ENCODE peak calls at places on chromosomes 2 and 18, in four cellular contexts. D is stimulated activated CD4-positive, alpha-beta T cell treated with anti-CD3 and anti-CD28 coated beads, Interleukin-1b, Interleukin-23, amount 100 ng/mL, for 1 hour; I is pons; Y is activated naive CD8-positive, alpha-beta T cell treated with anti-CD3 and anti-CD28 coated beads, Interleukin-2, amount 10 ng/mL, durations not matched to agents 7 days and 5 days. X is an unnamed sample.
A peak's percentile ranks its signal among the peaks of the same experiment; 100 is the strongest.

GRCh38 chr2:40405440-40405839 is 46.5 kb downstream of the SLC8A1 start:
- DNase-seq in Y (no peak), I (no peak), D (no peak), X (no peak)

GRCh38 chr2:238255146-238255545 is 15.3 kb upstream of the HES6 start:
- DNase-seq in I (no peak), Y (no peak), D (no peak), X (no peak)

GRCh38 chr18:13048061-13048605 is 57.0 kb downstream of the CEP192 start:
- DNase-seq in Y (no peak), D (no peak), I (no peak), X (no peak)

GRCh38 chr18:6729247-6730091 is at the start of gene ARHGAP28:
- DNase-seq in I (peak; percentile 37), D (no peak), Y (peak; percentile 53), X (peak; percentile 37)

GRCh38 chr2:118061135-118061955 is 26.9 kb upstream of the INSIG2 start:
- DNase-seq in I (peak; percentile 65), Y (no peak), D (no peak), X (no peak)

GRCh38 chr2:220434365-220434764 is 806.9 kb downstream of the SLC4A3 start:
- DNase-seq in D (no peak), Y (no peak), I (no peak), X (no peak)

GRCh38 chr2:214593723-214594122 is 182.9 kb downstream of the VWC2L start:
- DNase-seq in Y (no peak), D (no peak), I (no peak), X (peak; percentile 3)

GRCh38 chr2:85427300-85427699 is 8.8 kb downstream of the SH2D6 start:
- DNase-seq in I (no peak), D (no peak), Y (no peak), X (no peak)

GRCh38 chr2:172153161-172153560 is 50.5 kb upstream of the DLX2 start:
- DNase-seq in Y (no peak), D (no peak), I (no peak), X (no peak)

GRCh38 chr2:67548317-67549095 is 151.4 kb downstream of the ETAA1 start:
- DNase-seq in D (no peak), Y (no peak), I (no peak), X (no peak)

GRCh38 chr18:6488956-6489355 is 74.2 kb upstream of the L3MBTL4 start:
- DNase-seq in D (no peak), Y (no peak), I (no peak), X (no peak)

GRCh38 chr2:44362207-44363015 is 664 bp downstream of the CAMKMT start:
- DNase-seq in I (peak; percentile 46), D (no peak), Y (peak; percentile 58), X (peak; percentile 34)

GRCh38 chr2:203453858-203454451 is 81.1 kb downstream of the RAPH1 start:
- DNase-seq in I (peak; percentile 67), D (no peak), Y (no peak), X (peak; percentile 60)

GRCh38 chr2:55437515-55438390 is 18.1 kb upstream of the CCDC88A start:
- DNase-seq in D (no peak), I (no peak), Y (no peak), X (no peak)

GRCh38 chr2:187552381-187552780 is 1.9 kb downstream of the TFPI start:
- DNase-seq in D (no peak), Y (no peak), I (no peak), X (no peak)

GRCh38 chr2:145765889-145766288 is 1246.0 kb upstream of the ZEB2 start:
- DNase-seq in Y (no peak), I (no peak), D (no peak), X (no peak)

GRCh38 chr2:189305291-189305943 is 125.9 kb upstream of the COL5A2 start:
- DNase-seq in Y (no peak), D (no peak), I (no peak), X (no peak)

GRCh38 chr18:33673689-33674088 is 95.7 kb downstream of the ASXL3 start:
- DNase-seq in D (no peak), I (no peak), Y (no peak), X (no peak)

GRCh38 chr2:77521931-77522470 is at the start of gene LRRTM4:
- DNase-seq in I (peak; percentile 93), Y (no peak), D (no peak), X (no peak)

GRCh38 chr2:205658572-205658971 is 23.7 kb upstream of the NRP2 start:
- DNase-seq in I (no peak), D (no peak), Y (no peak), X (no peak)

GRCh38 chr2:88658890-88659881 is 31.9 kb upstream of the EIF2AK3 start:
- DNase-seq in I (no peak), D (no peak), Y (no peak), X (peak; percentile 42)

GRCh38 chr2:199019898-199020507 is 437.7 kb downstream of the SATB2 start:
- DNase-seq in Y (no peak), D (no peak), I (peak; percentile 66), X (peak; percentile 31)

GRCh38 chr2:8548065-8548870 is 133.6 kb upstream of the ID2 start:
- DNase-seq in I (no peak), D (no peak), Y (no peak), X (no peak)

GRCh38 chr2:1661891-1662605 is 82.3 kb downstream of the PXDN start:
- DNase-seq in Y (no peak), I (no peak), D (no peak), X (no peak)

GRCh38 chr2:84704505-84705244 is 176.2 kb downstream of the TRABD2A start:
- DNase-seq in I (no peak), Y (no peak), D (no peak), X (no peak)

GRCh38 chr2:151999058-151999457 is 99.8 kb downstream of the CACNB4 start:
- DNase-seq in D (no peak), I (peak; percentile 59), Y (peak; percentile 43), X (peak; percentile 51)

GRCh38 chr18:8757598-8757997 is 52.2 kb downstream of the MTCL1 start:
- DNase-seq in D (no peak), I (no peak), Y (no peak), X (no peak)

GRCh38 chr18:47799376-47799775 is 131.1 kb downstream of the SMAD2 start:
- DNase-seq in Y (no peak), I (no peak), D (no peak), X (no peak)

GRCh38 chr2:216375288-216375687 is 3.0 kb upstream of the MARCHF4 start:
- DNase-seq in Y (no peak), D (no peak), I (no peak), X (no peak)

GRCh38 chr2:18799397-18799796 is 210.0 kb upstream of the NT5C1B start:
- DNase-seq in Y (no peak), D (no peak), I (no peak), X (no peak)

GRCh38 chr2:231655494-231656408 is 52.6 kb upstream of the PTMA start:
- DNase-seq in D (no peak), I (no peak), Y (no peak), X (no peak)

GRCh38 chr18:10010611-10011015 is 96.8 kb downstream of the VAPA start:
- DNase-seq in I (peak; percentile 66), Y (no peak), D (no peak), X (no peak)

GRCh38 chr2:182330451-182331325 is 96.1 kb downstream of the PDE1A start:
- DNase-seq in Y (no peak), I (no peak), D (no peak), X (no peak)

GRCh38 chr2:317501-318424 is 29.9 kb upstream of the ALKAL2 start:
- DNase-seq in Y (no peak), I (no peak), D (no peak), X (no peak)

GRCh38 chr2:121295911-121296650 is 11.1 kb upstream of the TFCP2L1 start:
- DNase-seq in I (no peak), D (no peak), Y (no peak), X (no peak)

GRCh38 chr2:127614731-127615130 is 31.2 kb upstream of the GPR17 start:
- DNase-seq in Y (no peak), I (no peak), D (no peak), X (no peak)

GRCh38 chr18:10687161-10687925 is 161.5 kb downstream of the NAPG start:
- DNase-seq in D (no peak), I (no peak), Y (no peak), X (peak; percentile 1)

GRCh38 chr2:60764736-60765534 is 8.9 kb downstream of the PAPOLG start:
- DNase-seq in I (no peak), Y (no peak), D (no peak), X (peak; percentile 36)

GRCh38 chr2:9074930-9075329 is 71.4 kb upstream of the MBOAT2 start:
- DNase-seq in Y (no peak), I (no peak), D (no peak), X (peak; percentile 10)

X was measured in LoVo.